ENCODE peak calls at places on chromosomes 6 and 20, in four cellular contexts. W is NCI-H446 treated with DMSO at 0.1 percent for 48 hours, R is HFFc6, X is K562. U is an unnamed sample.
A peak's percentile ranks its signal among the peaks of the same experiment; 100 is the strongest.

GRCh38 chr6:5981274-5982026 is 25.3 kb downstream of the NRN1 start:
- DNase-seq in W (no peak), R (peak; percentile 75), X (no peak), U (no peak)

GRCh38 chr6:79239538-79240168 is 5.2 kb upstream of the HMGN3 start:
- DNase-seq in W (no peak), R (no peak), X (no peak), U (no peak)

GRCh38 chr20:4740774-4741431 is 19.2 kb downstream of the PRND start:
- DNase-seq in W (no peak), R (no peak), X (peak; percentile 33), U (no peak)

GRCh38 chr20:48222595-48223180 is 437.4 kb upstream of the SULF2 start:
- DNase-seq in W (no peak), R (no peak), X (no peak), U (no peak)

GRCh38 chr6:147909645-147910044 is 401.2 kb downstream of the SAMD5 start:
- DNase-seq in W (no peak), R (no peak), X (no peak), U (no peak)

GRCh38 chr20:21342656-21343345 is 39.7 kb downstream of the XRN2 start:
- DNase-seq in W (no peak), R (no peak), X (no peak), U (no peak)

GRCh38 chr20:34987288-34988175 is 31.9 kb downstream of the MYH7B start:
- DNase-seq in W (no peak), R (no peak), X (no peak), U (no peak)

GRCh38 chr20:58697867-58698703 is 5.5 kb downstream of the NPEPL1 start:
- DNase-seq in W (no peak), R (no peak), X (no peak), U (no peak)

GRCh38 chr6:26003102-26003694 is 40.6 kb downstream of the TRIM38 start:
- DNase-seq in W (peak; percentile 7), R (peak; percentile 45), X (peak; percentile 75), U (peak; percentile 18)

GRCh38 chr6:31495580-31495979 is 2.4 kb upstream of the MICB start:
- DNase-seq in W (no peak), R (peak; percentile 75), X (no peak), U (no peak)

GRCh38 chr6:43367245-43367984 is 2.0 kb downstream of the ZNF318 start:
- DNase-seq in W (no peak), R (no peak), X (no peak), U (no peak)

GRCh38 chr20:49029203-49029602 is 16.9 kb upstream of the CSE1L start:
- DNase-seq in W (no peak), R (no peak), X (no peak), U (no peak)

GRCh38 chr6:53042112-53042511 is 23.1 kb upstream of the FBXO9 start:
- DNase-seq in W (no peak), R (peak; percentile 93), X (no peak), U (no peak)

GRCh38 chr20:59525500-59526241 is 78.7 kb upstream of the PHACTR3 start:
- DNase-seq in W (peak; percentile 40), R (no peak), X (peak; percentile 62), U (peak; percentile 50)

GRCh38 chr20:956330-956951 is 40.3 kb upstream of the ANGPT4 start:
- DNase-seq in W (no peak), R (peak; percentile 25), X (peak; percentile 34), U (peak; percentile 42)

GRCh38 chr6:75735491-75736186 is 13.4 kb upstream of the MYO6 start:
- DNase-seq in W (no peak), R (peak; percentile 29), X (no peak), U (no peak)

GRCh38 chr6:1509241-1509640 is 100.5 kb upstream of the FOXC1 start:
- DNase-seq in W (no peak), R (no peak), X (no peak), U (no peak)

GRCh38 chr20:59382907-59383306 is 82.5 kb downstream of the EDN3 start:
- DNase-seq in W (no peak), R (no peak), X (no peak), U (no peak)

GRCh38 chr6:154606457-154606856 is 96.0 kb upstream of the CNKSR3 start:
- DNase-seq in W (no peak), R (no peak), X (peak; percentile 36), U (no peak)

GRCh38 chr6:64679411-64679810 is 1027.6 kb downstream of the EYS start:
- DNase-seq in W (no peak), R (no peak), X (no peak), U (no peak)

GRCh38 chr6:134250776-134251175 is 67.1 kb downstream of the SGK1 start:
- DNase-seq in W (no peak), R (no peak), X (no peak), U (no peak)